ENCODE peak calls at places on chromosomes 3 and 15, in eight cellular contexts. X is NCI-H1092 treated with DMSO at 0.1 percent for 48 hours; D is pulmonary artery endothelial cell; H is A549; W is AG04450; N is Daoy; V is retinal pigment epithelial cell; Q is stimulated activated naive B cell treated with anti-CD40 and anti-IgM and Interleukin-4, amounts not matched to agents 10 μg/mL and 1 μg/mL and 100 μg/mL, for 72 hours. M is an unnamed sample.
A peak's percentile ranks its signal among the peaks of the same experiment; 100 is the strongest.

GRCh38 chr3:129195731-129196256 is 12.1 kb upstream of the CNBP start:
- DNase-seq in X (no peak), D (peak; percentile 22), H (no peak), W (peak; percentile 81), N (peak; percentile 88), V (peak; percentile 52), Q (no peak), M (peak; percentile 65)

GRCh38 chr15:63891079-63891762 is 57.5 kb upstream of the HERC1 start:
- DNase-seq in X (peak; percentile 53), D (peak; percentile 50), H (peak; percentile 88), W (peak; percentile 36), N (peak; percentile 79), V (peak; percentile 15), Q (peak; percentile 53), M (peak; percentile 42)

GRCh38 chr3:195820186-195820585 is 8.5 kb upstream of the MUC4 start:
- DNase-seq in X (no peak), D (no peak), H (no peak), W (no peak), N (no peak), V (no peak), Q (no peak), M (no peak)

GRCh38 chr15:80611543-80612080 is 83.5 kb upstream of the ABHD17C start:
- DNase-seq in X (no peak), D (no peak), H (no peak), W (no peak), N (no peak), V (no peak), Q (no peak), M (no peak)

GRCh38 chr15:61951949-61952348 is 108.3 kb downstream of the VPS13C start:
- DNase-seq in X (no peak), D (peak; percentile 2), H (no peak), W (no peak), N (no peak), V (peak; percentile 46), Q (no peak), M (no peak)

GRCh38 chr15:101276501-101277037 is 716 bp downstream of the SELENOS start:
- DNase-seq in X (no peak), D (no peak), H (no peak), W (no peak), N (peak; percentile 29), V (no peak), Q (no peak), M (no peak)

GRCh38 chr3:77038468-77038927 is 1.4 kb upstream of the ROBO2 start:
- DNase-seq in X (peak; percentile 89), D (peak; percentile 53), H (peak; percentile 30), W (peak; percentile 70), N (peak; percentile 70), V (peak; percentile 60), Q (peak; percentile 1), M (peak; percentile 35)

GRCh38 chr15:68213991-68214837 is 9.1 kb upstream of the CALML4 start:
- DNase-seq in X (no peak), D (no peak), H (no peak), W (no peak), N (no peak), V (no peak), Q (no peak), M (no peak)

GRCh38 chr3:194633349-194634004 is at the start of gene TMEM44:
- DNase-seq in X (peak; percentile 82), D (peak; percentile 61), H (peak; percentile 74), W (peak; percentile 26), N (peak; percentile 88), V (peak; percentile 23), Q (peak; percentile 30), M (peak; percentile 78)

GRCh38 chr3:192687488-192688152 is 39.7 kb downstream of the FGF12 start:
- DNase-seq in X (no peak), D (no peak), H (no peak), W (no peak), N (no peak), V (no peak), Q (no peak), M (no peak)

GRCh38 chr15:31399544-31400171 is 73.0 kb downstream of the KLF13 start:
- DNase-seq in X (no peak), D (no peak), H (no peak), W (no peak), N (peak; percentile 49), V (no peak), Q (no peak), M (no peak)

GRCh38 chr3:143228405-143228804 is 108.8 kb downstream of the CHST2 start:
- DNase-seq in X (no peak), D (no peak), H (no peak), W (no peak), N (no peak), V (no peak), Q (no peak), M (no peak)

M was measured in HL-60.